ENCODE peak calls at places on chromosomes 16 and 17, in ten cellular contexts. A, E, P, G, C, F, K, M, T and R are unnamed samples.
A peak's percentile ranks its signal among the peaks of the same experiment; 100 is the strongest.

GRCh38 chr16:379183-379960 is 2.4 kb downstream of the PGAP6 start:
- DNase-seq in A (no peak), E (no peak), P (no peak), G (no peak), C (no peak), F (no peak), K (no peak), M (peak; percentile 42), T (no peak), R (no peak)

GRCh38 chr16:6955303-6955702 is 377.3 kb upstream of the RBFOX1 start:
- DNase-seq in A (no peak), E (no peak), P (no peak), G (no peak), C (no peak), F (no peak), K (no peak), M (no peak), T (no peak), R (no peak)

GRCh38 chr17:7883781-7884386 is 4.7 kb upstream of the CHD3 start:
- DNase-seq in A (no peak), E (peak; percentile 43), P (no peak), G (peak; percentile 52), C (no peak), F (peak; percentile 15), K (no peak), M (peak; percentile 21), T (no peak), R (no peak)

GRCh38 chr16:87350681-87351319 is 32.8 kb downstream of the FBXO31 start:
- DNase-seq in A (no peak), E (peak; percentile 33), P (peak; percentile 32), G (peak; percentile 71), C (no peak), F (no peak), K (no peak), M (no peak), T (peak; percentile 14), R (no peak)

GRCh38 chr17:12680993-12681392 is 15.3 kb downstream of the MYOCD start:
- DNase-seq in A (no peak), E (no peak), P (no peak), G (no peak), C (no peak), F (no peak), K (no peak), M (no peak), T (no peak), R (no peak)

GRCh38 chr16:11212819-11213196 is 43.2 kb downstream of the SOCS1 start:
- DNase-seq in A (no peak), E (no peak), P (no peak), G (no peak), C (no peak), F (no peak), K (no peak), M (no peak), T (no peak), R (peak; percentile 63)

GRCh38 chr17:41060052-41060604 is at the start of gene KRTAP2-3:
- DNase-seq in A (no peak), E (peak; percentile 43), P (no peak), G (peak; percentile 98), C (peak; percentile 90), F (no peak), K (no peak), M (no peak), T (peak; percentile 88), R (peak; percentile 64)

GRCh38 chr17:6641374-6641818 is 536 bp downstream of the TXNDC17 start:
- DNase-seq in A (no peak), E (no peak), P (no peak), G (no peak), C (no peak), F (no peak), K (no peak), M (peak; percentile 23), T (no peak), R (peak; percentile 54)

GRCh38 chr17:59154335-59154720 is 658 bp downstream of the SKA2 start:
- DNase-seq in A (peak; percentile 75), E (peak; percentile 52), P (no peak), G (peak; percentile 61), C (no peak), F (no peak), K (peak; percentile 26), M (peak; percentile 72), T (no peak), R (peak; percentile 42)